ENCODE peak calls at places on chromosomes 13 and 19, in seven cellular contexts. H is H9, N is neuronal stem cell, T is mesendoderm, C is trophoblast cell, O is H1, E is IMR-90. K is an unnamed sample.

GRCh38 chr13:109859216-109859835 is 72.9 kb upstream of the IRS2 start:
- DNase-seq in H (no peak), N (no peak), T (no peak), C (peak; percentile 68), O (no peak), E (no peak), K (no peak)

GRCh38 chr13:50222569-50223332 is 207.5 kb downstream of the KCNRG start:
- DNase-seq in H (no peak), N (no peak), T (no peak), C (peak; percentile 35), O (no peak), E (peak; percentile 68), K (peak; percentile 62)

GRCh38 chr19:18847516-18848463 is 16.0 kb downstream of the UPF1 start:
- DNase-seq in H (no peak), N (no peak), T (no peak), C (no peak), O (no peak), E (no peak), K (no peak)

GRCh38 chr19:3006075-3006767 is 22.9 kb downstream of the TLE2 start:
- DNase-seq in H (peak; percentile 99), N (no peak), T (peak; percentile 60), C (no peak), O (peak; percentile 80), E (no peak), K (no peak)

GRCh38 chr13:98576963-98577822 is at the start of gene STK24:
- DNase-seq in H (peak; percentile 54), N (peak; percentile 69), T (peak; percentile 77), C (peak; percentile 27), O (no peak), E (peak; percentile 74), K (peak; percentile 92)

GRCh38 chr13:27797228-27797624 is 4.9 kb downstream of the GSX1 start:
- DNase-seq in H (peak; percentile 80), N (peak; percentile 64), T (peak; percentile 88), C (no peak), O (no peak), E (peak; percentile 30), K (peak; percentile 29)

GRCh38 chr13:111552891-111553637 is 232.6 kb downstream of the TEX29 start:
- DNase-seq in H (no peak), N (no peak), T (no peak), C (no peak), O (no peak), E (no peak), K (no peak)

GRCh38 chr13:105655046-105655445 is 880.4 kb downstream of the EFNB2 start:
- DNase-seq in H (no peak), N (no peak), T (no peak), C (no peak), O (no peak), E (peak; percentile 74), K (peak; percentile 6)

GRCh38 chr13:79541426-79542049 is 60.6 kb downstream of the NDFIP2 start:
- DNase-seq in H (no peak), N (peak; percentile 63), T (peak; percentile 68), C (peak; percentile 23), O (no peak), E (peak; percentile 73), K (peak; percentile 76)

GRCh38 chr19:7771072-7771471 is 8.0 kb downstream of the CLEC4M start:
- DNase-seq in H (no peak), N (no peak), T (no peak), C (no peak), O (no peak), E (no peak), K (no peak)

GRCh38 chr13:25978961-25979360 is 72.9 kb downstream of the SHISA2 start:
- DNase-seq in H (no peak), N (no peak), T (peak; percentile 12), C (peak; percentile 38), O (no peak), E (no peak), K (peak; percentile 23)

GRCh38 chr19:6639439-6639838 is 30.5 kb downstream of the TNFSF14 start:
- DNase-seq in H (no peak), N (no peak), T (no peak), C (peak; percentile 8), O (no peak), E (no peak), K (no peak)

GRCh38 chr19:5338661-5339469 is 1.7 kb downstream of the PTPRS start:
- DNase-seq in H (peak; percentile 70), N (peak; percentile 57), T (peak; percentile 84), C (no peak), O (peak; percentile 29), E (no peak), K (no peak)

GRCh38 chr19:45472557-45473365 is 5.0 kb downstream of the FOSB start:
- DNase-seq in H (no peak), N (no peak), T (peak; percentile 46), C (peak; percentile 81), O (no peak), E (no peak), K (peak; percentile 88)

GRCh38 chr19:51094696-51095279 is 12.1 kb upstream of the KLK14 start:
- DNase-seq in H (peak; percentile 75), N (peak; percentile 72), T (peak; percentile 60), C (no peak), O (no peak), E (no peak), K (peak; percentile 17)

GRCh38 chr13:98910501-98910951 is 67.3 kb downstream of the DOCK9 start:
- DNase-seq in H (no peak), N (no peak), T (peak; percentile 67), C (no peak), O (no peak), E (peak; percentile 70), K (peak; percentile 70)

GRCh38 chr13:32022292-32022691 is 9.3 kb upstream of the FRY start:
- DNase-seq in H (no peak), N (no peak), T (no peak), C (no peak), O (no peak), E (no peak), K (peak; percentile 64)

GRCh38 chr19:46586294-46586693 is 14.8 kb upstream of the CALM3 start:
- DNase-seq in H (no peak), N (no peak), T (no peak), C (no peak), O (no peak), E (no peak), K (no peak)
- H3K4me2 ChIP-seq in H (no peak overlapping the region), N (no peak overlapping the region), T (no peak overlapping the region), C (no peak overlapping the region), O (no peak overlapping the region), E (no peak overlapping the region), K (no peak overlapping the region)

GRCh38 chr19:33734913-33735312 is 61.8 kb upstream of the KCTD15 start:
- DNase-seq in H (no peak), N (no peak), T (no peak), C (no peak), O (no peak), E (no peak), K (no peak)
- H2AK5ac ChIP-seq in H (no peak overlapping the region), N (no peak overlapping the region), T (no peak overlapping the region), C (no peak overlapping the region), O (no peak overlapping the region), E (no peak overlapping the region), K (no peak overlapping the region)

GRCh38 chr19:23802290-23802689 is 43.6 kb upstream of the ZNF681 start:
- DNase-seq in H (no peak), N (no peak), T (no peak), C (no peak), O (no peak), E (no peak), K (peak; percentile 13)
- H3K4me2 ChIP-seq in H (no peak overlapping the region), N (no peak overlapping the region), T (no peak overlapping the region), C (peak overlapping the region; percentile 55), O (no peak overlapping the region), E (no peak overlapping the region), K (no peak overlapping the region)

GRCh38 chr13:43316997-43317396 is 293.6 kb downstream of the DNAJC15 start:
- DNase-seq in H (no peak), N (no peak), T (peak; percentile 12), C (no peak), O (no peak), E (peak; percentile 67), K (peak; percentile 50)
- H2AK5ac ChIP-seq in H (no peak overlapping the region), N (no peak overlapping the region), T (no peak overlapping the region), C (no peak overlapping the region), O (no peak overlapping the region), E (no peak overlapping the region), K (no peak overlapping the region)

K was measured in mesenchymal stem cell.